ENCODE peak calls at places on chromosomes 7 and 10, in four cellular contexts. D is SK-N-SH, E is HepG2, S is K562. N is an unnamed sample.

GRCh38 chr7:108413782-108414492 is 42.3 kb downstream of the NRCAM start:
- DNase-seq in D (no peak), S (no peak), E (no peak), N (peak)

GRCh38 chr7:121084748-121085336 is 96.3 kb downstream of the CPED1 start:
- DNase-seq in E (peak), S (no peak), D (peak), N (no peak)

GRCh38 chr10:69100136-69100872 is 12.4 kb downstream of the SRGN start:
- DNase-seq in D (no peak), E (no peak), S (no peak), N (peak)

GRCh38 chr10:116763440-116763839 is 21.1 kb upstream of the HSPA12A start:
- DNase-seq in D (no peak), E (peak), S (no peak), N (no peak)

GRCh38 chr7:157651366-157652160 is 314.8 kb downstream of the DNAJB6 start:
- DNase-seq in D (no peak), S (no peak), E (no peak), N (no peak)

GRCh38 chr7:103951311-103951710 is 38.1 kb downstream of the RELN start:
- DNase-seq in E (no peak), S (no peak), D (no peak), N (no peak)

GRCh38 chr7:148230883-148231282 is 359.7 kb upstream of the C7orf33 start:
- DNase-seq in E (no peak), D (no peak), S (no peak), N (no peak)

GRCh38 chr7:25093268-25093802 is 31.7 kb downstream of the CYCS start:
- DNase-seq in D (peak), S (peak), E (peak), N (peak)

GRCh38 chr7:13050703-13051102 is 363.3 kb downstream of the ARL4A start:
- DNase-seq in E (peak), D (no peak), S (no peak), N (no peak)

GRCh38 chr10:107984149-107984548 is 819.6 kb upstream of the SORCS1 start:
- DNase-seq in S (no peak), E (no peak), D (peak), N (no peak)

GRCh38 chr7:124566576-124566975 is 199.0 kb downstream of the GPR37 start:
- DNase-seq in S (no peak), D (no peak), E (no peak), N (peak)

GRCh38 chr10:114044251-114045070 is 795 bp downstream of the ADRB1 start:
- DNase-seq in E (no peak), D (peak), S (no peak), N (peak)

GRCh38 chr10:33133557-33133956 is 175.5 kb upstream of the ITGB1 start:
- DNase-seq in E (no peak), S (no peak), D (no peak), N (no peak)

GRCh38 chr7:134720091-134720935 is 59.1 kb upstream of the CALD1 start:
- DNase-seq in S (no peak), E (no peak), D (no peak), N (no peak)

GRCh38 chr10:32377458-32378370 is 30.8 kb upstream of the EPC1 start:
- DNase-seq in D (peak), E (peak), S (peak), N (no peak)

GRCh38 chr10:3095373-3096139 is 28.2 kb downstream of the PFKP start:
- DNase-seq in S (peak), E (peak), D (no peak), N (no peak)

GRCh38 chr10:117431160-117431559 is 55.9 kb upstream of the PDZD8 start:
- DNase-seq in E (no peak), S (no peak), D (no peak), N (no peak)

GRCh38 chr7:42227931-42228591 is 8.9 kb downstream of the GLI3 start:
- DNase-seq in D (no peak), S (no peak), E (no peak), N (peak)

GRCh38 chr7:111076205-111076604 is 14.7 kb upstream of the LRRN3 start:
- DNase-seq in D (no peak), S (no peak), E (no peak), N (no peak)
- TF ChIP-seq FOXJ3 in D (no peak), S (no peak), E (no peak), N (no peak)

GRCh38 chr10:104061196-104061595 is 24.5 kb downstream of the COL17A1 start:
- DNase-seq in S (no peak), E (no peak), D (no peak), N (no peak)

GRCh38 chr10:104065748-104066147 is 19.9 kb downstream of the COL17A1 start:
- DNase-seq in S (no peak), E (no peak), D (no peak), N (no peak)

GRCh38 chr10:104067525-104067924 is 18.2 kb downstream of the COL17A1 start:
- DNase-seq in D (no peak), S (no peak), E (no peak), N (peak)

GRCh38 chr10:104069610-104070009 is 16.1 kb downstream of the COL17A1 start:
- DNase-seq in D (no peak), S (no peak), E (no peak), N (no peak)

GRCh38 chr10:104066945-104067344 is 18.7 kb downstream of the COL17A1 start:
- DNase-seq in D (no peak), S (no peak), E (no peak), N (no peak)
- TF ChIP-seq FOXJ3 in D (no peak), S (no peak), E (no peak), N (no peak)

GRCh38 chr10:11057018-11057417 is 39.3 kb downstream of the CELF2 start:
- DNase-seq in E (no peak), S (no peak), D (no peak), N (no peak)

GRCh38 chr10:11057448-11057847 is 39.8 kb downstream of the CELF2 start:
- DNase-seq in D (no peak), S (no peak), E (no peak), N (no peak)

GRCh38 chr10:11058014-11058413 is 40.3 kb downstream of the CELF2 start:
- DNase-seq in S (no peak), E (no peak), D (no peak), N (no peak)

GRCh38 chr10:11064832-11065231 is 47.2 kb downstream of the CELF2 start:
- DNase-seq in S (no peak), E (no peak), D (no peak), N (no peak)

DNA sequence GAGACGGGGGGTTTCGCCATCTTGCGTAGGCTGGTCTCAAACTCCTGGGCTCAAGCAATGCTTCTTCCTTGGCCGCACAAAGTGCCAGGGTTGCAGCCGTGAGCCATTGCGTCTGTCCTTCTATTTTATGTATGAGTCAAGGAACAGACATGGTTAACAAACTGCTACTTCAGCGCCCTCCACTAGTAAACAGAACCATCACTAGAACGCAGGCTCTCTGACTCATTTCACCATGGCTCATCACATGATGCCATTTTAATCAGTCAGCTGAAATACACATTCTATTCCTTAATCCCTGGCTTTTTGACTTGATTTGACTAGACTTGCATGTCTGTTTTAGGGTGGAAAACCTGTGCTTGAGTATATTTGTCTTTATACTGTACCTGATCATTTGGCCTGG is 41.3 kb downstream of the CELF2 start:
- DNase-seq in S (no peak), D (no peak), E (no peak), N (no peak)
- TF ChIP-seq FOXJ3 in S (no peak), D (no peak), E (no peak), N (no peak)

GRCh38 chr7:106658504-106659368 is 2.2 kb downstream of the CCDC71L start:
- DNase-seq in E (no peak), S (no peak), D (no peak), N (no peak)
- TF ChIP-seq FOXJ3 in E (no peak), S (no peak), D (no peak), N (no peak)

GRCh38 chr7:158809596-158809995 is 19.7 kb downstream of the ESYT2 start:
- DNase-seq in S (no peak), D (no peak), E (no peak), N (no peak)
- TF ChIP-seq FOXJ3 in S (no peak), D (no peak), E (no peak), N (no peak)

GRCh38 chr7:150897502-150898474 is 45.5 kb downstream of the AOC1 start:
- DNase-seq in S (peak), E (no peak), D (no peak), N (no peak)

GRCh38 chr7:150901160-150902035 is 49.1 kb downstream of the AOC1 start:
- DNase-seq in D (peak), E (no peak), S (no peak), N (no peak)

GRCh38 chr7:150898475-150899011 is 46.2 kb downstream of the AOC1 start:
- DNase-seq in S (peak), E (peak), D (peak), N (peak)

GRCh38 chr7:150902078-150903033 is 50.0 kb downstream of the AOC1 start:
- DNase-seq in D (peak), E (no peak), S (peak), N (no peak)

DNA sequence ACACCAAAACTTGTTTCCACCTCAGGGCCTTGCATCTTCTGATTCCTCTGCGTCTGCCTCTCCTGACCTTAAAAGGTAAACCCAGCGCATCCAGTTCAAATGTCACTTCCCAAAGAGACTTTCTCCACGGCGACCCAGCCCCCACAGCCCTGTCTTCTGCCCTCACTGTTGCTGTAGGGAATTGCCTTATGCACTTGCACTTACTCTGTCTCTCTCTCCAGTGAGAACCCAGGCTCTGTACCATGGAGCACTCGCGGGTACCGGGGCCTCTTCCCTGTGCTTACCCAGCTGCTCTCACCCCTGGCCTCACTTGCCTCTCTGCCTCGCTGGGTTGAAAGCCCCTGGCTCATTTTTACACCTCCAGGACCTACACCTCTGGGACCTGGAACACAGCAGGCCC is 48.4 kb downstream of the AOC1 start:
- DNase-seq in S (no peak), D (peak), E (no peak), N (no peak)
- TF ChIP-seq FOXJ3 in S (no peak), D (no peak), E (no peak), N (no peak)

GRCh38 chr7:101168412-101169049 is 3.2 kb upstream of the VGF start:
- DNase-seq in D (no peak), E (no peak), S (no peak), N (no peak)
- TF ChIP-seq FOXJ3 in D (no peak), E (no peak), S (no peak), N (no peak)